ENCODE peak calls at places on chromosomes 4 and X, in five cellular contexts. R, T, G, Y and A are unnamed samples.

GRCh38 chr4:121380448-121381147 is at the start of gene QRFPR:
- DNase-seq in R (no peak), Y (no peak), T (no peak), G (peak), A (no peak)

GRCh38 chrX:1521459-1521956 is 15.5 kb downstream of the P2RY8 start:
- DNase-seq in R (peak), G (no peak), T (no peak), Y (no peak), A (peak)

GRCh38 chr4:17153572-17153971 is 255.1 kb upstream of the LDB2 start:
- DNase-seq in R (no peak), G (no peak), Y (no peak), T (no peak), A (no peak)

GRCh38 chr4:147461161-147461560 is 19.7 kb upstream of the EDNRA start:
- DNase-seq in R (no peak), G (no peak), Y (no peak), T (no peak), A (no peak)

GRCh38 chr4:152784490-152785195 is 4.9 kb downstream of the ARFIP1 start:
- DNase-seq in T (no peak), Y (peak), R (peak), G (no peak), A (no peak)

GRCh38 chr4:87783781-87784180 is 15.6 kb upstream of the IBSP start:
- DNase-seq in R (no peak), G (no peak), T (no peak), Y (no peak), A (no peak)

GRCh38 chrX:10156199-10157031 is at the start of gene CLCN4:
- DNase-seq in G (peak), Y (peak), R (peak), T (no peak), A (peak)

GRCh38 chr4:48261288-48261687 is 8.3 kb downstream of the TEC start:
- DNase-seq in T (no peak), G (no peak), Y (peak), R (no peak), A (no peak)

GRCh38 chr4:183797041-183797444 is 108.1 kb upstream of the STOX2 start:
- DNase-seq in Y (no peak), R (no peak), G (no peak), T (no peak), A (no peak)

GRCh38 chrX:46642145-46642544 is 68.6 kb downstream of the CHST7 start:
- DNase-seq in R (no peak), Y (peak), G (no peak), T (no peak), A (no peak)

GRCh38 chr4:184118516-184118915 is 99.2 kb downstream of the ENPP6 start:
- DNase-seq in T (no peak), Y (no peak), G (no peak), R (no peak), A (no peak)

GRCh38 chrX:29687687-29688086 is 527.7 kb upstream of the MAGEB2 start:
- DNase-seq in Y (peak), G (no peak), T (no peak), R (peak), A (no peak)

GRCh38 chr4:88446124-88446523 is 10.8 kb upstream of the HERC5 start:
- DNase-seq in R (no peak), Y (peak), T (no peak), G (no peak), A (no peak)

GRCh38 chrX:24259544-24260240 is 54.2 kb downstream of the SUPT20HL2 start:
- DNase-seq in G (no peak), T (no peak), R (peak), Y (peak), A (peak)

GRCh38 chr4:82754546-82755165 is 43.9 kb downstream of the SCD5 start:
- DNase-seq in R (no peak), T (no peak), Y (no peak), G (no peak), A (no peak)

GRCh38 chr4:6983500-6984142 is 59.6 kb upstream of the TADA2B start:
- DNase-seq in Y (no peak), R (no peak), G (no peak), T (no peak), A (no peak)

GRCh38 chrX:103791233-103791632 is 14.6 kb downstream of the PLP1 start:
- DNase-seq in Y (peak), T (no peak), G (no peak), R (peak), A (no peak)

GRCh38 chrX:132009344-132009743 is 13.8 kb upstream of the STK26 start:
- DNase-seq in G (no peak), R (no peak), T (no peak), Y (no peak), A (no peak)

GRCh38 chrX:74550295-74550802 is 64.1 kb downstream of the RLIM start:
- DNase-seq in Y (peak), T (peak), R (peak), G (peak), A (peak)

GRCh38 chrX:49165901-49166881 is 3.6 kb downstream of the MAGIX start:
- DNase-seq in G (peak), T (peak), Y (peak), R (peak), A (peak)

GRCh38 chrX:3026074-3026588 is 15.1 kb upstream of the ARSF start:
- DNase-seq in T (no peak), R (no peak), G (no peak), Y (no peak), A (no peak)

GRCh38 chr4:109746728-109747127 is 16.9 kb upstream of the PLA2G12A start:
- DNase-seq in Y (no peak), G (no peak), R (no peak), T (no peak), A (no peak)